ENCODE peak calls at places on chromosomes 2 and 18, in five cellular contexts. Z is AG10803, U is mammary epithelial cell, A is astrocyte of the spinal cord, O is stomach. I is an unnamed sample.

GRCh38 chr2:32825291-32825712 is 121.5 kb upstream of the LTBP1 start:
- DNase-seq in O (no peak), U (peak), Z (no peak), A (peak), I (peak)

GRCh38 chr2:226882606-226883005 is 46.8 kb downstream of the RHBDD1 start:
- DNase-seq in Z (no peak), U (no peak), A (no peak), O (no peak), I (peak)

GRCh38 chr2:162824319-162824718 is 14.2 kb downstream of the KCNH7 start:
- DNase-seq in O (no peak), U (no peak), Z (no peak), A (no peak), I (peak)

GRCh38 chr2:217297096-217297495 is 437.2 kb upstream of the TNP1 start:
- DNase-seq in Z (no peak), O (no peak), U (no peak), A (no peak), I (no peak)

GRCh38 chr18:12657849-12658829 is at the start of gene SPIRE1:
- DNase-seq in A (peak), O (peak), U (peak), Z (peak), I (peak)

GRCh38 chr18:45834303-45834702 is 8.8 kb downstream of the SIGLEC15 start:
- DNase-seq in Z (no peak), A (no peak), O (no peak), U (no peak), I (no peak)

GRCh38 chr2:234257859-234258561 is 207.5 kb downstream of the SPP2 start:
- DNase-seq in U (peak), Z (peak), A (peak), O (peak), I (peak)

GRCh38 chr2:23497063-23497462 is 112.1 kb downstream of the KLHL29 start:
- DNase-seq in Z (peak), A (peak), O (no peak), U (peak), I (peak)

GRCh38 chr2:206790311-206790935 is 25.0 kb downstream of the FASTKD2 start:
- DNase-seq in U (no peak), O (no peak), Z (peak), A (peak), I (no peak)

GRCh38 chr2:20491739-20492531 is 45.1 kb downstream of the RHOB start:
- DNase-seq in U (no peak), A (no peak), Z (no peak), O (no peak), I (no peak)

GRCh38 chr2:231611273-231612198 is 18.9 kb downstream of the TEX44 start:
- DNase-seq in O (peak), Z (peak), U (peak), A (no peak), I (peak)

GRCh38 chr2:74499269-74499939 is at the start of gene LBX2:
- DNase-seq in A (peak), Z (no peak), O (no peak), U (no peak), I (no peak)

GRCh38 chr2:27014771-27015433 is 17.9 kb upstream of the TMEM214 start:
- DNase-seq in U (no peak), A (no peak), Z (no peak), O (no peak), I (no peak)

GRCh38 chr2:236855866-236856855 is 229.5 kb upstream of the COPS8 start:
- DNase-seq in O (no peak), U (no peak), Z (no peak), A (no peak), I (no peak)

GRCh38 chr2:46428911-46429436 is 50.4 kb upstream of the TMEM247 start:
- DNase-seq in Z (no peak), U (no peak), A (no peak), O (no peak), I (no peak)

GRCh38 chr2:98191880-98192279 is 104.9 kb downstream of the VWA3B start:
- DNase-seq in U (no peak), O (no peak), Z (no peak), A (no peak), I (no peak)

GRCh38 chr18:51211552-51211951 is 14.1 kb upstream of the MEX3C start:
- DNase-seq in U (peak), O (no peak), Z (peak), A (peak), I (peak)

GRCh38 chr18:35389095-35389618 is 12.0 kb upstream of the ZNF396 start:
- DNase-seq in A (peak), U (no peak), O (no peak), Z (peak), I (no peak)

GRCh38 chr2:50786345-50786744 is 245.6 kb downstream of the NRXN1 start:
- DNase-seq in O (no peak), U (no peak), A (no peak), Z (no peak), I (no peak)

GRCh38 chr18:77086656-77087390 is 45.8 kb downstream of the MBP start:
- DNase-seq in Z (peak), O (no peak), U (no peak), A (no peak), I (no peak)

GRCh38 chr18:44967599-44967998 is 286.9 kb downstream of the SETBP1 start:
- DNase-seq in A (no peak), Z (no peak), O (no peak), U (no peak), I (no peak)

GRCh38 chr2:99695121-99695773 is 205.4 kb upstream of the REV1 start:
- DNase-seq in U (no peak), Z (no peak), O (no peak), A (no peak), I (no peak)

GRCh38 chr2:201777869-201778268 is 2.9 kb downstream of the ALS2 start:
- DNase-seq in A (no peak), Z (no peak), O (no peak), U (no peak), I (no peak)

GRCh38 chr2:33069894-33070651 is 123.3 kb downstream of the LTBP1 start:
- DNase-seq in O (peak), A (peak), U (peak), Z (peak), I (peak)

GRCh38 chr18:64409511-64409910 is 260.6 kb upstream of the LINC00305 start:
- DNase-seq in O (no peak), A (peak), U (no peak), Z (no peak), I (peak)

GRCh38 chr2:222943820-222944219 is 83.0 kb downstream of the ACSL3 start:
- DNase-seq in O (no peak), A (peak), Z (peak), U (no peak), I (no peak)

GRCh38 chr2:221969830-221970144 is 329.0 kb downstream of the PAX3 start:
- DNase-seq in U (no peak), A (no peak), O (no peak), Z (no peak), I (no peak)

GRCh38 chr2:10274983-10275802 is 27.5 kb upstream of the HPCAL1 start:
- DNase-seq in A (no peak), U (no peak), O (no peak), Z (no peak), I (no peak)

GRCh38 chr2:17538022-17538843 is 2.3 kb upstream of the VSNL1 start:
- DNase-seq in Z (peak), A (peak), U (peak), O (no peak), I (peak)

GRCh38 chr18:36066731-36067117 is 635 bp downstream of the RPRD1A start:
- DNase-seq in Z (no peak), A (no peak), O (no peak), U (no peak), I (no peak)

GRCh38 chr2:178195390-178196166 is 1.3 kb downstream of the OSBPL6 start:
- DNase-seq in Z (no peak), U (no peak), A (no peak), O (no peak), I (no peak)

GRCh38 chr2:26246818-26247217 is 2.1 kb downstream of the HADHB start:
- DNase-seq in Z (peak), O (no peak), U (peak), A (no peak), I (peak)

GRCh38 chr18:68330658-68331057 is 384.2 kb downstream of the TMX3 start:
- DNase-seq in O (no peak), Z (no peak), A (no peak), U (no peak), I (no peak)

GRCh38 chr2:100554788-100555407 is 7.9 kb upstream of the PDCL3 start:
- DNase-seq in A (no peak), U (no peak), Z (no peak), O (no peak), I (no peak)

GRCh38 chr2:122019729-122020128 is 264.3 kb downstream of the TSN start:
- DNase-seq in U (no peak), A (no peak), O (no peak), Z (no peak), I (no peak)

GRCh38 chr18:63262369-63263335 is 56.9 kb downstream of the BCL2 start:
- DNase-seq in U (no peak), A (no peak), O (no peak), Z (no peak), I (no peak)
- H3K4me3 ChIP-seq in U (no peak), A (no peak), O (no peak), Z (no peak), I (no peak)

DNA sequence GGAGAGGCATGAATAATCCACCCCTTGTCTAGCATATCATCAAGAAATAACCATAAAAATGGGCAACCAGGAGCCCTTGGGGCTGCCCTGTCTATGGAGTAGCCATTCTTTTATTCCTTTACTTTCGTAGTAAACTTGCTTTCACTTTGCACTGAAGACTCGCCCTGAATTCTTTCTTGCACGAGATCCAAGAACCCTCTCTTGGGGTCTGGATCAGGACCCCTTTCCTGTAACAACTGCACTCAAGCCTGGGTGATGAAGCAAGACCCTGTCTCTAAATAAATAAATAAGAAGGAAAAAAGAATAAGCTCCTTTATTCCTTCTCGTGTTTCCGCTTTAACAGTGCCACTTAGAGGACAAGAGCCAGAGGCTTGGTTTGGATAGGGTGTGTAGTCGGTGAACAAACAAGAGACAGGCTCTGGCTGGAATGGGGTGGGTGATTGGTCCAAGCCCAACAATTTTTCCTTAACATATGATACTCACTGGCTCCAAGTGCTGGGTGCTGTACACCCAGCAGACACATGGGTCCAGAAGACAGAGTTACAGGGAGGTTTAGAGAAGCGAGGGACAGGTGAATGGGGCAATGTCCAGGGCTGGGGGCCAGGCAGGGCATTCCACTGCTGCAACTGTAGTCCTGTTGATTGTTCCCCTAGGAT is 77.6 kb downstream of the NCAPH start:
- DNase-seq in U (peak), Z (no peak), A (peak), O (peak), I (peak)
- H3K4me3 ChIP-seq in U (peak), Z (peak), A (peak), O (peak), I (peak)

GRCh38 chr18:2846638-2847340 is at the start of gene EMILIN2:
- DNase-seq in U (no peak), A (peak), O (peak), Z (peak), I (peak)
- H3K4me3 ChIP-seq in U (peak), A (peak), O (peak), Z (peak), I (peak)

DNA sequence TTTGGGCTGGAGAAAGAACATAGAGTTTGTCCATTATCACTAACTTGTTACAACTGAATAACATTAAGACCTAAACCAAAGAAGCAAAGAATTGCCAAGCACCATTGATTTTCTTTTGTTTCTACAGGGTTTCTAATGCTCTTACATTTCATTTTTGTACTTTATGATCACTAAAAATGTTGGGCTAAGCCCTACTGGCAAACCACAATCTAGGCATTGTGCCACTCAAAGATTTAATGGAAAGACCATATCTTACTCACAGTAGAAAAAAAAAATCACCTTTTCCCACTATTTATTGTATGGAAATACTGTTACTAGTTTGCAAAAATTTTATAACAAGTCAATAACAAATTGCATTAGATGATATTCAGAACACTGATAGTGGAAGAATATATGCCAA is 447.4 kb upstream of the PKDCC start:
- DNase-seq in Z (no peak), U (no peak), A (peak), O (no peak), I (no peak)
- H3K4me3 ChIP-seq in Z (no peak), U (no peak), A (no peak), O (no peak), I (no peak)

DNA sequence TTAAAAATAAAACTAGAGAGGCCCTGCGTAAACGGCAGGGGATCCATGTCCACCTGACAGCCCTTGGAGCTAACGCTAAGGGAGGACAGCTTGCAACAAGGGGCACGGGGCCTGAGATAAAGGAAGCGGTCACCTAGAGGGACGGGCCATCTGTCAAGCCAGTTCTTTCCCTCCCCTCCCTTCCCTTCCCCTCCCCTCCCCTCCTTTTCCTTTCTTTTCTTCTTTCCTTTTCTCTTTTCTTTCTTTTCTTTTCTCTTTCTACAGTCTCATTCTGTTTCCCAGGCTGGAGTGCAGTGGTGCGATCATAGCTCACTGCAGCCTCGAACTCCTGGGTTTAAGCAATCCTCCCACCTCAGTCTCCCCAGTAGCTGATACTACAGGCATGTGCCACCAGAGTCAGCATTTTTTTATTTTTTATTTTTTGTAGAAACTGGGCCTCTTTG is 34.5 kb upstream of the CTAGE1 start:
- DNase-seq in Z (no peak), A (no peak), U (no peak), O (no peak), I (no peak)
- H3K4me3 ChIP-seq in Z (no peak), A (no peak), U (no peak), O (no peak), I (no peak)

DNA sequence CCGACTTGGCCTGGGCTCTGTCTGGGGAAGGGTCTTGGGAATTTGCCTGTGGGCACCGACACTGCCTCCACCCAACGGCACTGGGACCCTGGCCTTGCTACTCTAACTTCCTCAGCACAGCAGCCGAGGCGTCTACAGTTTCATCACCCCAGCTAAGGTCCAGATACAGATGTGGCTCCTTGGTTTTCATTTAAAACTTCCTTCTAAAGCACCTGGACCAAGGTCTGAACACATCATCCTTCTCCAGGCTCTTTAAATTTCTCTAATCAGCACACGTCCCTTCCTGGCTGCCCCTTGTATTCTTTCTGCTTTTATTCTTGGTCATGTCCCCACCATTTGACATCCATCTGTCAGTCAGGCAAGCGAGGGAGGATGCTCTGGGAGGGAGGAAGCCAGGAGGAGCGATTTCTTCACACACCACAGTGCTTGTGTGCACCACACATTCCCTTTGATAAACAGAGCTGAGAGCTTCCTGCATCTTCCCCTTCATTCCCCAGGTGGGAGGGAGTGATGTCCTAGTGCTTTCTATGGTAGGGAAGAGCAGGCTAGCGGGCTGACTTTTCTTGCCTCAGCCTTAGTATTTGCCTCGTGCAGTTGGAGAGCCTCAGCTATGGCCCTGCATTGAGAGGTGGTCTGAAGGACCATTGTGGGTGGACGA is 6.9 kb downstream of the LBH start:
- DNase-seq in O (no peak), U (no peak), Z (peak), A (no peak), I (no peak)
- H3K4me3 ChIP-seq in O (no peak), U (no peak), Z (peak), A (no peak), I (no peak)

GRCh38 chr2:233013027-233013461 is at the start of gene NGEF:
- DNase-seq in Z (no peak), O (peak), A (no peak), U (no peak), I (no peak)
- H3K4me3 ChIP-seq in Z (no peak), O (no peak), A (no peak), U (no peak), I (no peak)

DNA sequence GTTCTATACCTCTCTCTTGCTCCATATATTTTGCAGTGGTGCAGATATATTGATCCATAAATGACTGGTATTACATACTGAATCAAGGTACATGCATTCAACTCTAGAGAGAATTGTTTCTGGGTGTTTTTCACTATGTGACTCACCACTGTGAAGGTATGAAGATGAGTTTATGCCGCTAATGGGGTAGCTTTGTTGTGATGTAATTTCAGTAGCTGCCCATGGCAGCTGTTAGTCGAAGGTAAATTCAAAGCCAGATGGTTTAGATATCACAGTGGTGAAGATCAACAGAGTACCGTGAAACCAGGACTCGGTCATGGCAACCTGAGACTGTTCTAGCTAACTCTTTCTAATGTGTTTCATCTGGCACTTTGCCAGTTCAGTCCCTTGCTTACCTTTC is 50.4 kb downstream of the PKP4 start:
- DNase-seq in U (no peak), Z (no peak), A (peak), O (no peak), I (peak)
- H3K4me3 ChIP-seq in U (no peak), Z (no peak), A (no peak), O (no peak), I (no peak)

GRCh38 chr2:160205511-160205910 is 5.4 kb upstream of the ITGB6 start:
- DNase-seq in Z (peak), U (peak), O (peak), A (peak), I (peak)
- H3K4me3 ChIP-seq in Z (no peak), U (peak), O (no peak), A (peak), I (no peak)